ENCODE peak calls at places on chromosomes 13 and 19, in five cellular contexts. B is stromal cell of bone marrow; J is stimulated activated CD8-positive, alpha-beta memory T cell treated with anti-CD3 and anti-CD28 coated beads, Interleukin-7, amount 100 ng/mL, for 1 hour; R is iPS-NIHi11; A is NT2/D1. U is an unnamed sample.
A peak's percentile ranks its signal among the peaks of the same experiment; 100 is the strongest.

GRCh38 chr13:30752201-30752797 is 17.0 kb downstream of the ALOX5AP start:
- DNase-seq in J (no peak), B (peak; percentile 28), A (no peak), R (no peak), U (no peak)

GRCh38 chr13:22482496-22483000 is 698.2 kb upstream of the SGCG start:
- DNase-seq in R (no peak), J (no peak), A (no peak), B (no peak), U (no peak)

GRCh38 chr19:50167314-50167721 is 4.2 kb upstream of the IZUMO2 start:
- DNase-seq in J (no peak), R (peak; percentile 42), A (no peak), B (no peak), U (no peak)

GRCh38 chr13:109647046-109647445 is 139.3 kb downstream of the IRS2 start:
- DNase-seq in J (no peak), R (no peak), A (no peak), B (no peak), U (no peak)

GRCh38 chr19:45508931-45509691 is 1.8 kb downstream of the VASP start:
- DNase-seq in A (no peak), J (no peak), R (peak; percentile 84), B (peak; percentile 25), U (no peak)

GRCh38 chr19:44841255-44841654 is 4.8 kb upstream of the NECTIN2 start:
- DNase-seq in J (no peak), A (no peak), B (no peak), R (no peak), U (no peak)

GRCh38 chr13:25502551-25502950 is 130.8 kb downstream of the ATP8A2 start:
- DNase-seq in B (no peak), A (no peak), J (no peak), R (no peak), U (no peak)

GRCh38 chr19:14505488-14506239 is 9.7 kb upstream of the GIPC1 start:
- DNase-seq in J (peak; percentile 39), R (peak; percentile 92), B (no peak), A (no peak), U (no peak)

GRCh38 chr19:41879080-41879479 is 2.0 kb downstream of the CD79A start:
- DNase-seq in B (no peak), R (no peak), J (no peak), A (no peak), U (no peak)

GRCh38 chr13:45224181-45224580 is 23.3 kb upstream of the KCTD4 start:
- DNase-seq in R (no peak), J (no peak), B (no peak), A (no peak), U (no peak)

GRCh38 chr19:37655689-37656491 is 625 bp upstream of the ZFP30 start:
- DNase-seq in A (peak; percentile 44), R (peak; percentile 89), J (peak; percentile 63), B (peak; percentile 64), U (peak; percentile 21)

GRCh38 chr13:49366841-49367240 is 77.0 kb downstream of the CAB39L start:
- DNase-seq in B (no peak), J (no peak), R (no peak), A (no peak), U (peak; percentile 10)

GRCh38 chr19:13610042-13610691 is 103.9 kb upstream of the CACNA1A start:
- DNase-seq in A (no peak), B (no peak), J (no peak), R (no peak), U (no peak)

GRCh38 chr19:45528744-45529453 is 21.6 kb downstream of the VASP start:
- DNase-seq in R (peak; percentile 84), B (no peak), J (no peak), A (peak; percentile 52), U (no peak)

GRCh38 chr19:49954092-49954825 is 6.7 kb downstream of the SIGLEC11 start:
- DNase-seq in J (no peak), B (no peak), R (no peak), A (no peak), U (no peak)

GRCh38 chr13:95153647-95154405 is 147.4 kb downstream of the ABCC4 start:
- DNase-seq in J (no peak), B (no peak), R (no peak), A (peak; percentile 30), U (no peak)

GRCh38 chr19:46714523-46715106 is 2.3 kb downstream of the PRKD2 start:
- DNase-seq in B (no peak), J (peak; percentile 41), R (no peak), A (no peak), U (no peak)

GRCh38 chr13:51815848-51816247 is 11.9 kb upstream of the DHRS12 start:
- DNase-seq in A (no peak), R (no peak), B (no peak), J (no peak), U (no peak)

GRCh38 chr19:35689836-35690235 is 14.5 kb upstream of the ZBTB32 start:
- DNase-seq in R (no peak), J (no peak), B (no peak), A (no peak), U (no peak)

GRCh38 chr19:50333737-50334617 is 4.8 kb upstream of the KCNC3 start:
- DNase-seq in J (peak; percentile 69), A (no peak), R (peak; percentile 93), B (no peak), U (peak; percentile 7)

GRCh38 chr19:30540671-30541210 is 168.6 kb downstream of the ZNF536 start:
- DNase-seq in B (no peak), A (no peak), J (no peak), R (no peak), U (no peak)

GRCh38 chr19:11195169-11195568 is 2.2 kb downstream of the KANK2 start:
- DNase-seq in R (no peak), B (no peak), A (no peak), J (no peak), U (no peak)

GRCh38 chr13:30976041-30976440 is 43.6 kb downstream of the TEX26 start:
- DNase-seq in J (no peak), A (no peak), R (no peak), B (no peak), U (no peak)

GRCh38 chr13:98512774-98513327 is 64.1 kb downstream of the STK24 start:
- DNase-seq in J (no peak), R (no peak), A (no peak), B (no peak), U (no peak)

GRCh38 chr19:861756-862528 is 2.5 kb downstream of the CFD start:
- DNase-seq in A (peak; percentile 77), J (peak; percentile 58), R (peak; percentile 94), B (no peak), U (no peak)

GRCh38 chr13:46327256-46327655 is 59.8 kb downstream of the RUBCNL start:
- DNase-seq in A (no peak), R (no peak), B (no peak), J (no peak), U (no peak)

GRCh38 chr13:109345433-109345941 is 440.9 kb downstream of the IRS2 start:
- DNase-seq in R (no peak), J (no peak), B (no peak), A (no peak), U (no peak)

GRCh38 chr13:36490055-36490454 is 57.8 kb downstream of the CCNA1 start:
- DNase-seq in R (no peak), B (no peak), A (no peak), J (no peak), U (no peak)

GRCh38 chr13:30477346-30478235 is 11.9 kb upstream of the HMGB1 start:
- DNase-seq in R (no peak), J (no peak), B (no peak), A (no peak), U (no peak)

GRCh38 chr13:88919970-88920628 is 1248.9 kb downstream of the SLITRK5 start:
- DNase-seq in J (no peak), R (no peak), A (no peak), B (no peak), U (no peak)

GRCh38 chr13:64410654-64411053 is 2819.5 kb downstream of the PCDH9 start:
- DNase-seq in R (no peak), A (no peak), J (no peak), B (no peak), U (no peak)

GRCh38 chr13:98965325-98965724 is 12.5 kb downstream of the DOCK9 start:
- DNase-seq in A (no peak), J (no peak), R (no peak), B (no peak), U (no peak)

GRCh38 chr19:47766670-47767069 is 11.8 kb upstream of the SELENOW start:
- DNase-seq in B (no peak), R (no peak), A (no peak), J (no peak), U (no peak)

GRCh38 chr19:58335630-58336029 is 8.8 kb downstream of the ZSCAN22 start:
- DNase-seq in B (no peak), J (no peak), A (no peak), R (no peak), U (no peak)

GRCh38 chr19:24159707-24160106 is 72.7 kb downstream of the ZNF254 start:
- DNase-seq in R (peak; percentile 25), A (no peak), B (no peak), J (no peak), U (no peak)

GRCh38 chr13:38950987-38951386 is 39.6 kb downstream of the STOML3 start:
- DNase-seq in B (no peak), R (no peak), A (no peak), J (no peak), U (no peak)